ENCODE peak calls at places on chromosomes 12 and 14, in five cellular contexts. B is stimulated activated CD8-positive, alpha-beta memory T cell treated with anti-CD3 and anti-CD28 coated beads, Interleukin-4, amount 100 ng/mL, for 24 hours; M is effector CD4-positive, alpha-beta T cell; Y is fibroblast of the aortic adventitia; L is activated CD4-positive, alpha-beta T cell treated with anti-CD3 and anti-CD28 coated beads, Interleukin-2, amount 50 U/mL, for 24 hours. H is an unnamed sample.

GRCh38 chr12:78403136-78403535 is 461.4 kb upstream of the SYT1 start:
- DNase-seq in L (no peak), Y (peak; percentile 70), B (no peak), M (no peak), H (peak; percentile 78)

GRCh38 chr12:40261937-40262336 is 37.1 kb downstream of the LRRK2 start:
- DNase-seq in L (no peak), Y (no peak), B (no peak), M (no peak), H (no peak)

GRCh38 chr14:97057238-97057637 is 260.1 kb downstream of the VRK1 start:
- DNase-seq in B (no peak), Y (no peak), L (no peak), M (no peak), H (no peak)

GRCh38 chr14:90903101-90903500 is 86.9 kb upstream of the TTC7B start:
- DNase-seq in B (peak; percentile 31), L (peak; percentile 55), M (peak; percentile 36), Y (peak; percentile 79), H (peak; percentile 81)

GRCh38 chr12:218221-218620 is 4.3 kb upstream of the SLC6A12 start:
- DNase-seq in M (no peak), B (no peak), Y (no peak), L (no peak), H (no peak)

GRCh38 chr14:72688990-72689677 is 204.8 kb downstream of the DPF3 start:
- DNase-seq in Y (no peak), M (no peak), B (no peak), L (no peak), H (no peak)

GRCh38 chr14:90722590-90722989 is 93.6 kb downstream of the TTC7B start:
- DNase-seq in Y (no peak), M (no peak), L (no peak), B (no peak), H (no peak)

GRCh38 chr14:101478796-101479410 is 82.4 kb upstream of the DIO3 start:
- DNase-seq in M (no peak), Y (no peak), L (no peak), B (no peak), H (no peak)

GRCh38 chr12:93358058-93358457 is 19.7 kb upstream of the NUDT4 start:
- DNase-seq in M (no peak), Y (no peak), B (no peak), L (no peak), H (no peak)

GRCh38 chr12:11508699-11509098 is 113.3 kb upstream of the PRB2 start:
- DNase-seq in B (no peak), M (no peak), Y (no peak), L (no peak), H (peak; percentile 69)

GRCh38 chr12:49549735-49550710 is 11.2 kb downstream of the KCNH3 start:
- DNase-seq in Y (no peak), L (no peak), M (no peak), B (no peak), H (no peak)

GRCh38 chr14:50257728-50258127 is 26.4 kb upstream of the SOS2 start:
- DNase-seq in Y (peak; percentile 22), M (no peak), L (no peak), B (no peak), H (no peak)

GRCh38 chr12:2339022-2339431 is 286.2 kb downstream of the CACNA1C start:
- DNase-seq in M (no peak), Y (peak; percentile 82), B (no peak), L (no peak), H (peak; percentile 81)

GRCh38 chr14:90053044-90053443 is 8.8 kb upstream of the KCNK13 start:
- DNase-seq in Y (peak; percentile 16), B (no peak), L (no peak), M (no peak), H (no peak)

GRCh38 chr12:67354322-67354721 is 85.2 kb downstream of the CAND1 start:
- DNase-seq in Y (peak; percentile 66), M (no peak), B (no peak), L (no peak), H (peak; percentile 38)

GRCh38 chr14:72516936-72517408 is 376.9 kb downstream of the DPF3 start:
- DNase-seq in L (peak; percentile 49), M (peak; percentile 54), B (peak; percentile 63), Y (peak; percentile 89), H (peak; percentile 93)

GRCh38 chr12:1103632-1104031 is 112.6 kb downstream of the ERC1 start:
- DNase-seq in Y (no peak), M (no peak), L (no peak), B (no peak), H (no peak)

GRCh38 chr14:21668377-21668776 is 5.2 kb downstream of the OR4E1 start:
- DNase-seq in Y (peak; percentile 2), L (no peak), M (no peak), B (no peak), H (peak; percentile 30)

GRCh38 chr12:66111605-66112004 is 18.9 kb downstream of the LLPH start:
- DNase-seq in L (no peak), M (no peak), B (no peak), Y (no peak), H (peak; percentile 32)

GRCh38 chr12:122182887-122183587 is at the start of gene LRRC43:
- DNase-seq in B (peak; percentile 15), L (no peak), Y (no peak), M (no peak), H (peak; percentile 28)

GRCh38 chr12:132559652-132560420 is 50.5 kb downstream of the LRCOL1 start:
- DNase-seq in Y (no peak), M (no peak), B (peak; percentile 30), L (no peak), H (peak; percentile 36)

GRCh38 chr12:5442251-5443006 is 10.5 kb downstream of the NTF3 start:
- DNase-seq in M (no peak), L (no peak), Y (peak; percentile 66), B (no peak), H (peak; percentile 55)

GRCh38 chr12:55688716-55689655 is 18.7 kb downstream of the ITGA7 start:
- DNase-seq in B (no peak), L (no peak), Y (no peak), M (no peak), H (no peak)

GRCh38 chr14:35470775-35471174 is 63.2 kb upstream of the INSM2 start:
- DNase-seq in B (no peak), Y (peak; percentile 26), M (no peak), L (no peak), H (peak; percentile 53)

GRCh38 chr12:88958961-88959360 is 378.7 kb upstream of the KITLG start:
- DNase-seq in B (no peak), Y (no peak), L (no peak), M (no peak), H (no peak)

GRCh38 chr14:73719791-73720190 is 5.6 kb upstream of the PNMA1 start:
- DNase-seq in L (no peak), M (no peak), Y (no peak), B (no peak), H (no peak)

GRCh38 chr12:68405292-68405900 is 73.2 kb upstream of the MDM1 start:
- DNase-seq in M (no peak), B (no peak), Y (peak; percentile 33), L (no peak), H (peak; percentile 63)

GRCh38 chr12:6106208-6106607 is 18.3 kb downstream of the VWF start:
- DNase-seq in M (no peak), Y (no peak), B (no peak), L (no peak), H (no peak)

GRCh38 chr12:16669756-16670155 is 63.8 kb upstream of the LMO3 start:
- DNase-seq in L (no peak), B (no peak), Y (peak; percentile 4), M (no peak), H (no peak)

GRCh38 chr12:20557076-20557475 is 138.1 kb upstream of the SLCO1C1 start:
- DNase-seq in B (no peak), Y (no peak), L (no peak), M (no peak), H (no peak)